ENCODE peak calls at places on chromosomes 1 and 21, in eight cellular contexts. V is CD8-positive, alpha-beta T cell; F is kidney; J is PC-3; M is heart left ventricle; Z is GM12864; Y is BE2C; I is Caco-2. T is an unnamed sample.

GRCh38 chr1:78101514-78101913 is 55.7 kb downstream of the GIPC2 start:
- DNase-seq in M (peak), J (peak), Z (no peak), F (no peak), Y (no peak), I (no peak), V (no peak), T (peak)

GRCh38 chr1:6646499-6647148 is 22.0 kb downstream of the THAP3 start:
- DNase-seq in F (no peak), Z (no peak), J (peak), M (no peak), I (no peak), Y (no peak), V (peak), T (peak)

GRCh38 chr21:29511076-29511475 is 212.4 kb downstream of the BACH1 start:
- DNase-seq in I (no peak), F (no peak), V (no peak), M (no peak), J (no peak), Y (no peak), Z (no peak), T (no peak)

GRCh38 chr1:154773551-154773950 is 96.5 kb downstream of the KCNN3 start:
- DNase-seq in F (no peak), V (no peak), I (no peak), J (no peak), M (no peak), Y (no peak), Z (no peak), T (no peak)

GRCh38 chr1:41381691-41382530 is 20.7 kb downstream of the FOXO6 start:
- DNase-seq in I (no peak), M (peak), J (peak), Y (peak), Z (no peak), F (peak), V (peak), T (peak)

GRCh38 chr1:23122023-23122738 is 46.5 kb downstream of the LUZP1 start:
- DNase-seq in V (no peak), M (peak), Z (no peak), F (no peak), Y (no peak), J (peak), I (no peak), T (peak)

GRCh38 chr1:182569939-182570610 is 19.0 kb downstream of the RNASEL start:
- DNase-seq in F (no peak), V (no peak), Y (no peak), J (no peak), I (no peak), Z (no peak), M (no peak), T (no peak)

GRCh38 chr1:32404956-32405355 is 10.7 kb upstream of the BSDC1 start:
- DNase-seq in J (no peak), Z (no peak), V (no peak), M (no peak), I (no peak), F (no peak), Y (no peak), T (no peak)

GRCh38 chr1:8091691-8092090 is 65.6 kb upstream of the ERRFI1 start:
- DNase-seq in J (no peak), I (no peak), Y (no peak), F (no peak), Z (no peak), M (no peak), V (no peak), T (no peak)

GRCh38 chr1:65814752-65815151 is 22.1 kb downstream of the PDE4B start:
- DNase-seq in Z (no peak), I (no peak), V (no peak), J (no peak), M (no peak), F (no peak), Y (no peak), T (no peak)

GRCh38 chr1:161304927-161305871 is 4.6 kb downstream of the MPZ start:
- DNase-seq in Y (no peak), Z (no peak), J (no peak), V (no peak), M (no peak), I (no peak), F (no peak), T (no peak)

GRCh38 chr1:229156819-229157218 is 114.1 kb upstream of the RAB4A start:
- DNase-seq in Y (peak), M (no peak), J (peak), I (peak), V (no peak), F (no peak), Z (no peak), T (peak)

GRCh38 chr1:196193891-196194559 is 414.2 kb downstream of the KCNT2 start:
- DNase-seq in M (no peak), I (no peak), V (no peak), Z (no peak), F (no peak), J (peak), Y (no peak), T (no peak)

GRCh38 chr21:44334637-44335030 is 4.6 kb downstream of the CFAP410 start:
- DNase-seq in F (no peak), Z (no peak), I (no peak), Y (no peak), V (no peak), J (no peak), M (no peak), T (no peak)

GRCh38 chr1:175169305-175170018 is 23.1 kb downstream of the KIAA0040 start:
- DNase-seq in J (peak), Z (no peak), M (no peak), F (no peak), I (no peak), Y (no peak), V (no peak), T (no peak)

GRCh38 chr1:169680377-169681019 is 30.9 kb downstream of the SELL start:
- DNase-seq in V (no peak), Z (peak), J (no peak), Y (no peak), F (no peak), M (no peak), I (no peak), T (no peak)

GRCh38 chr21:45991606-45992301 is 10.2 kb downstream of the COL6A1 start:
- DNase-seq in V (peak), J (no peak), M (peak), I (no peak), Z (no peak), Y (no peak), F (peak), T (no peak)

GRCh38 chr21:44853601-44854390 is 19.7 kb downstream of the PTTG1IP start:
- DNase-seq in Y (no peak), F (peak), I (peak), Z (no peak), J (no peak), M (peak), V (no peak), T (no peak)

GRCh38 chr21:17818158-17819113 is 720 bp downstream of the C21orf91 start:
- DNase-seq in M (peak), I (peak), J (peak), Z (no peak), F (peak), Y (peak), V (peak), T (peak)

GRCh38 chr1:89821322-89822108 is 683 bp downstream of the LRRC8D start:
- DNase-seq in Z (peak), Y (peak), F (peak), J (peak), V (peak), M (peak), I (peak), T (peak)

GRCh38 chr1:211328084-211328694 is 1.6 kb downstream of the TRAF5 start:
- DNase-seq in M (no peak), Z (no peak), I (no peak), F (no peak), J (no peak), V (no peak), Y (no peak), T (no peak)

GRCh38 chr1:156114101-156114918 is at the start of gene LMNA:
- DNase-seq in V (peak), M (peak), Y (peak), I (peak), Z (no peak), F (peak), J (peak), T (peak)

GRCh38 chr1:48442864-48443619 is 29.0 kb downstream of the SPATA6 start:
- DNase-seq in F (no peak), V (no peak), M (no peak), Z (no peak), I (no peak), J (peak), Y (no peak), T (peak)

GRCh38 chr1:14300991-14301703 is 297.3 kb upstream of the KAZN start:
- DNase-seq in Y (no peak), F (no peak), I (no peak), V (no peak), J (no peak), M (peak), Z (no peak), T (peak)

GRCh38 chr1:31510853-31511789 is 65.2 kb upstream of the TINAGL1 start:
- DNase-seq in I (peak), M (no peak), Y (no peak), V (no peak), F (no peak), J (peak), Z (no peak), T (peak)

GRCh38 chr1:54927475-54928240 is 40.7 kb upstream of the DHCR24 start:
- DNase-seq in Z (no peak), I (no peak), J (no peak), V (no peak), Y (no peak), M (peak), F (no peak), T (peak)

GRCh38 chr21:39483917-39484316 is 32.1 kb downstream of the SH3BGR start:
- DNase-seq in M (no peak), I (no peak), J (peak), Y (no peak), F (no peak), Z (no peak), V (no peak), T (peak)

GRCh38 chr1:93384656-93385055 is 38.9 kb downstream of the DR1 start:
- DNase-seq in Y (no peak), F (no peak), M (no peak), I (no peak), J (no peak), V (no peak), Z (no peak), T (no peak)

GRCh38 chr1:47533176-47534039 is 95.6 kb downstream of the FOXD2 start:
- DNase-seq in Y (peak), V (no peak), J (no peak), F (peak), M (peak), Z (no peak), I (peak), T (peak)

GRCh38 chr1:69373520-69373919 is 194.2 kb upstream of the LRRC7 start:
- DNase-seq in V (no peak), Z (no peak), I (no peak), F (peak), J (no peak), Y (no peak), M (no peak), T (no peak)

GRCh38 chr1:225426395-225427248 is 1.2 kb downstream of the LBR start:
- DNase-seq in J (peak), V (peak), F (peak), M (peak), Z (no peak), I (no peak), Y (peak), T (peak)

GRCh38 chr1:183150445-183150844 is 35.6 kb upstream of the LAMC2 start:
- DNase-seq in Z (no peak), I (no peak), F (no peak), J (no peak), M (no peak), V (no peak), Y (no peak), T (no peak)

GRCh38 chr1:208031932-208032320 is 121.0 kb upstream of the CD34 start:
- DNase-seq in I (no peak), Z (no peak), M (no peak), J (no peak), V (no peak), F (peak), Y (no peak), T (no peak)

GRCh38 chr21:46622226-46622625 is 13.2 kb upstream of the PRMT2 start:
- DNase-seq in J (no peak), I (no peak), V (peak), M (peak), Z (no peak), Y (no peak), F (no peak), T (peak)

GRCh38 chr1:9211291-9211811 is 23.2 kb upstream of the H6PD start:
- DNase-seq in M (no peak), I (no peak), Z (no peak), Y (no peak), F (no peak), J (no peak), V (no peak), T (no peak)

GRCh38 chr1:229430761-229431269 is 3.1 kb downstream of the ACTA1 start:
- DNase-seq in V (peak), I (peak), J (no peak), M (peak), Y (no peak), Z (no peak), F (peak), T (peak)

GRCh38 chr1:29362116-29362515 is 125.8 kb downstream of the PTPRU start:
- DNase-seq in I (no peak), Z (no peak), F (no peak), V (no peak), J (no peak), Y (no peak), M (no peak), T (no peak)
- TF ChIP-seq CTCF in I (no peak), Z (no peak), F (no peak), V (no peak), J (no peak), Y (no peak), M (no peak), T (no peak)

GRCh38 chr1:34149501-34149900 is 15.5 kb downstream of the CSMD2 start:
- DNase-seq in I (no peak), Y (no peak), M (no peak), J (no peak), V (no peak), Z (no peak), F (no peak), T (no peak)

GRCh38 chr1:34143984-34144383 is 21.0 kb downstream of the CSMD2 start:
- DNase-seq in J (no peak), Y (no peak), I (no peak), F (no peak), V (no peak), Z (no peak), M (no peak), T (no peak)

GRCh38 chr1:34144743-34145142 is 20.3 kb downstream of the CSMD2 start:
- DNase-seq in Y (no peak), J (no peak), F (no peak), V (no peak), I (no peak), M (no peak), Z (no peak), T (no peak)

DNA sequence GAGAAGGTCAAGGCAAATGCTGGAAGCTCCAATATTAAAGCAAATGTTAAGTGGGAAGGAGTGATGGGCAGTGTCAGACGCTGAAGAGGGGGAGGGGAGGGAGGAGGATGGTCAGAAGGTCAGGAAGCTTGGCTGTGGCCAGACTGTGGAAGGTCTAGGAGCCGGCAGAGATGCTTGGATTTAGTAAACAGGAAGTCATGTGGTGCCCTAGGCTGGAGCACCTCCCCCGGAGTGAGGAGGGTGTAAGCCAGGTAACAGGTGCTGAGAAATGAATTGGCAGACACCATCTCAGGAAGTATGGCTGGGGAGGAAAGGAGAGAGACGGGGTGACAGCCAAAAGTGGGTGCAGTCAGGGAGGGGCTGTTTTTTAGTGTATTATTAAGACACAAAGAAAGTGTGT is 17.7 kb downstream of the CSMD2 start:
- DNase-seq in M (no peak), F (no peak), V (no peak), I (no peak), J (no peak), Y (no peak), Z (no peak), T (no peak)
- TF ChIP-seq CTCF in M (no peak), F (no peak), V (no peak), I (no peak), J (no peak), Y (no peak), Z (no peak), T (no peak)

GRCh38 chr1:110961902-110962301 is 1.8 kb downstream of the LRIF1 start:
- DNase-seq in I (no peak), V (no peak), Z (no peak), Y (no peak), J (no peak), F (no peak), M (no peak), T (no peak)

GRCh38 chr1:110964400-110964903 is 730 bp upstream of the LRIF1 start:
- DNase-seq in Y (no peak), J (no peak), F (no peak), I (no peak), M (no peak), V (no peak), Z (no peak), T (no peak)

GRCh38 chr1:110960777-110961420 is 2.8 kb downstream of the LRIF1 start:
- DNase-seq in Z (no peak), V (no peak), J (no peak), I (no peak), M (no peak), Y (no peak), F (no peak), T (no peak)

GRCh38 chr1:110962892-110963665 is 643 bp downstream of the LRIF1 start:
- DNase-seq in I (peak), J (peak), M (peak), V (peak), Y (peak), F (peak), Z (peak), T (peak)

GRCh38 chr1:110963666-110964399 is at the start of gene LRIF1:
- DNase-seq in I (peak), J (peak), V (peak), M (peak), Z (peak), F (peak), Y (peak), T (peak)
- TF ChIP-seq CTCF in I (no peak), J (peak), V (peak), M (peak), Z (peak), F (no peak), Y (peak), T (no peak)

DNA sequence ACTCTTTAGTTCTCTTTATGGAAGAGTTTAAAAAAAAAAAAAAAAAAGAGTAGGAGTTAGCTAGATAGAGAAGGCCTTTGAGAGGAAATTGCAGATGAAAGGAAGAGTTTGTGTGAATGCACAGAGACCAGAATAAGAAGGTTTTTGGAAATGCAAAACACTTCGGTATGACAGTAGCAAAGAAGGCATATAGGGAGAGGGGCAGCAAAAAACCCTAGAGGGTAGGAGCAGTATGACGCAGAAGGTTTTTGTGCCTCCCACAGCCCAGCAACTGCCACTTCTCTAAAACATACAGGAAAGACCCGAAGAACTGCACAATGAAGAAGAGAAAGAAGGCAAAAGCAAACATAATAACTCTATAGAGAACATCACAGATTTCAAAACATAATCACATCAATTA is 84.3 kb downstream of the WDR64 start:
- DNase-seq in V (no peak), J (no peak), M (no peak), Y (no peak), F (no peak), Z (no peak), I (no peak), T (no peak)
- TF ChIP-seq CTCF in V (no peak), J (no peak), M (no peak), Y (no peak), F (no peak), Z (no peak), I (no peak), T (no peak)

DNA sequence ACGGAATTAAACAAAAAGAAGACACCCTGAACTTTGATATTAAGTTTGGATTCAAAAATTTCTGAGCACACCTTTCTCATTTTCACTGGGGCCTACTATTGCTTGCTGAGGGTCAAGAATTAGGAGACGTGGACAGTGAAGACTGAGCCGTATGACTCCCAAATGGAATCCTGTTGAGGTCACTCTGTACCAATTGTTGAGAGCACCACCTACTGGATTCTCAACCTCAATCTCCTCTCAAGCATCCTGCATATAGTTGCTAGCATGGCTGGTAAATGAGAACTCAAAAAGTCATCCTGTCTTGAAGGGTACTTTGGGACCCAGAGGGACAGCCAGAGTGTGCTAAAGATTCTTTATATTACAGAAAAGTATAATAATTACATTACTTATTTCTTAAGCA is 20.2 kb upstream of the MTR start:
- DNase-seq in M (no peak), J (peak), F (no peak), V (no peak), Z (no peak), I (no peak), Y (no peak), T (peak)
- TF ChIP-seq CTCF in M (no peak), J (peak), F (peak), V (no peak), Z (peak), I (peak), Y (peak), T (peak)

GRCh38 chr1:85705940-85706339 is 2.3 kb downstream of the ZNHIT6 start:
- DNase-seq in Y (no peak), F (no peak), I (no peak), V (no peak), Z (no peak), M (no peak), J (no peak), T (no peak)

GRCh38 chr1:85708826-85709222 is 591 bp upstream of the ZNHIT6 start:
- DNase-seq in M (no peak), V (no peak), Y (no peak), I (peak), J (no peak), F (no peak), Z (no peak), T (peak)

GRCh38 chr1:85707267-85707989 is 805 bp downstream of the ZNHIT6 start:
- DNase-seq in I (no peak), Y (no peak), M (no peak), F (no peak), V (no peak), J (no peak), Z (no peak), T (no peak)

DNA sequence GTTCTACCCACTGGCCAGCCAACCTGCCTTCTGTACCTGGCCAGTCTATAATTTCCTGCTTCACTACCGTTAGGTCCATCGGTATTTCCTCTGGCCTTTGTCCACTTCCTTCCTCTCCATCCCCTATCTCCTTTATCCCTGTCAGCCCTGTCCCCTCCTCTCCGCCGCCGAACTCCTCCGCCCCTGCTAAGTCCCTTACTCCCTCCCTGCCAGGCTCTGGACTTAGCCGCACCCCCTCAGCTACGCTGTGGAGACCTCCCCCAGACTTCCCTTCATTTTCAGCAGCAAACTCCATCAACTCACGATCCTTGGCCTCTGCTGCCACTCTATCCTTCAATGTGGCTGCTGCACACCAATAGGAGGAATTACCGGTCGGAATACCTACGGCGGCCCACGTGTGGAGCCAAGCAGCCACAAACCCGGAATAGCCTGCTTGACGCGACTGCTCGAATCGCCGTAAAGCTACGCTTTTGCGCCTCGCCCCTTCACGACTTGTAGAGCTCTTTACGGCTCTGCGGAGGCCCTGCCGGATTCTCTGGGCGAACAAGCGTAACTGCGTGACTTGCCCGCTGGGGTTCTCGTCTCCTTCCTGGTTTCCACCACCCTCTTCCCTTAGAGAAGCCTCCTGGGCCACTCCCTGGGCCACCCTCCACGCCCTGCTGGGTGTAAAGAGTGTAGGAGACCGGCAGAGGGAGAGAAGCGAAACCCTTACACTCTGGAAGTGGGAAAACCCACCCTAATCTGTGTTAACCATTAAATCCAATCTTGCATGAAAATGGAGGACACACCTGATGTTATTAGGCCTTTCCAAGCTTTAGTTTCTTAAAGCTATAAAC is at the start of gene ZNHIT6:
- DNase-seq in F (peak), M (peak), Y (peak), J (peak), I (peak), Z (peak), V (peak), T (peak)
- TF ChIP-seq CTCF in F (no peak), M (peak), Y (peak), J (peak), I (peak), Z (peak), V (no peak), T (peak)

GRCh38 chr1:168086438-168086837 is 50.3 kb downstream of the GPR161 start:
- DNase-seq in V (no peak), Y (no peak), F (no peak), Z (no peak), J (no peak), M (no peak), I (no peak), T (no peak)
- TF ChIP-seq CTCF in V (no peak), Y (no peak), F (no peak), Z (no peak), J (peak), M (no peak), I (no peak), T (no peak)

T was measured in hepatocyte.